ENCODE peak calls at places on chromosome 4, in seven cellular contexts. Z is astrocyte of the spinal cord, W is AG04450, Y is mesenchymal stem cell, G is WERI-Rb-1, N is hepatocyte, E is vagina. K is an unnamed sample.

GRCh38 chr4:185513489-185514181 is 21.7 kb downstream of the PDLIM3 start:
- DNase-seq in N (peak), G (no peak), Z (no peak), Y (peak), W (no peak), E (no peak), K (no peak)

GRCh38 chr4:69025191-69025998 is 70.9 kb upstream of the UGT2B7 start:
- DNase-seq in N (peak), E (no peak), W (no peak), G (peak), Y (peak), Z (no peak), K (peak)

GRCh38 chr4:14264437-14264836 is 636.9 kb upstream of the BOD1L1 start:
- DNase-seq in W (no peak), Z (no peak), G (peak), N (peak), Y (no peak), E (no peak), K (no peak)

GRCh38 chr4:25578431-25578830 is 77.2 kb upstream of the SLC34A2 start:
- DNase-seq in Y (no peak), W (no peak), G (no peak), E (no peak), N (no peak), Z (no peak), K (no peak)

GRCh38 chr4:87632469-87632868 is 17.6 kb upstream of the DMP1 start:
- DNase-seq in Z (peak), Y (peak), N (no peak), G (no peak), E (no peak), W (no peak), K (no peak)

GRCh38 chr4:153211986-153212720 is 7.9 kb downstream of the TRIM2 start:
- DNase-seq in W (no peak), Z (peak), E (no peak), G (no peak), Y (peak), N (peak), K (no peak)

GRCh38 chr4:123418486-123418931 is 21.9 kb downstream of the SPRY1 start:
- DNase-seq in G (no peak), W (peak), Z (peak), N (peak), E (no peak), Y (peak), K (peak)

GRCh38 chr4:87961993-87962791 is 13.3 kb upstream of the SPP1 start:
- DNase-seq in N (peak), E (no peak), Z (peak), Y (peak), G (no peak), W (no peak), K (no peak)

GRCh38 chr4:173752610-173753009 is 222.6 kb upstream of the HAND2 start:
- DNase-seq in W (no peak), N (no peak), G (peak), Z (no peak), Y (no peak), E (no peak), K (peak)

GRCh38 chr4:37826282-37827029 is at the start of gene PGM2:
- DNase-seq in Z (peak), E (no peak), N (peak), W (no peak), G (peak), Y (peak), K (peak)

GRCh38 chr4:158621729-158622128 is 50.0 kb downstream of the C4orf46 start:
- DNase-seq in N (no peak), W (no peak), E (no peak), G (no peak), Y (no peak), Z (no peak), K (no peak)

GRCh38 chr4:30863031-30863430 is 142.9 kb downstream of the PCDH7 start:
- DNase-seq in N (no peak), Z (peak), Y (no peak), E (no peak), W (no peak), G (no peak), K (peak)

GRCh38 chr4:158129649-158130048 is 43.2 kb downstream of the GASK1B start:
- DNase-seq in W (no peak), Z (peak), Y (no peak), G (no peak), N (no peak), E (no peak), K (no peak)

GRCh38 chr4:185309770-185310169 is 86.0 kb downstream of the LRP2BP start:
- DNase-seq in E (no peak), Z (no peak), W (no peak), G (no peak), N (no peak), Y (no peak), K (no peak)

GRCh38 chr4:15654556-15655222 is 468 bp downstream of the FBXL5 start:
- DNase-seq in W (no peak), E (no peak), G (peak), N (peak), Z (peak), Y (peak), K (peak)

GRCh38 chr4:169791064-169791463 is 33.3 kb upstream of the HPF1 start:
- DNase-seq in N (no peak), Z (peak), Y (no peak), G (no peak), W (no peak), E (no peak), K (no peak)

GRCh38 chr4:17276821-17277220 is 235.1 kb downstream of the QDPR start:
- DNase-seq in Z (peak), E (no peak), N (no peak), G (no peak), Y (peak), W (no peak), K (peak)

GRCh38 chr4:9924750-9925149 is 96.5 kb downstream of the SLC2A9 start:
- DNase-seq in W (no peak), Z (no peak), N (no peak), G (peak), E (no peak), Y (no peak), K (no peak)

DNA sequence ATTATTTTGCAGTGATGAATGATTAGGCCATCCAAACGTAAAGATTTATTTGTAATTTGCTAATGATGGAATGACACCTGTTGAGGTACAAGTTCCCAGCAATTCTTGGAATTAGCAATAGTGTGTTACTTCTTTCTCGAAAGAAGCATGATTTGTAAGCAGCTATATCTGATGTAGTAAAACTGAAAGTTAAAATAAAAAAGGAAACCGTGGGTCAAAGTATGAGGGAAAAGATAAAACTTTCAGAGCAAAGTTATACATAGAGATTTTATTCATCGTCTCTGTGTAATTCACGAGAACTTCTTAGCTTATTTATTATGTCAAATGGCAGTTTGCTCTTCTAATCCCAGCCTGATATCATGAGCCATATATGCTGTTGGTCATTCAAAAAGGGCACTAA is 59.0 kb downstream of the NFKB1 start:
- DNase-seq in N (no peak), Y (no peak), Z (no peak), G (no peak), E (no peak), W (no peak), K (no peak)
- H3K4me3 ChIP-seq in N (no peak), Y (no peak), Z (no peak), G (no peak), E (no peak), W (no peak), K (no peak)

GRCh38 chr4:150510176-150510875 is 71.6 kb upstream of the MAB21L2 start:
- DNase-seq in E (no peak), Z (peak), W (peak), G (no peak), Y (peak), N (no peak), K (no peak)
- H3K4me3 ChIP-seq in E (no peak), Z (no peak), W (peak), G (no peak), Y (peak), N (no peak), K (no peak)

DNA sequence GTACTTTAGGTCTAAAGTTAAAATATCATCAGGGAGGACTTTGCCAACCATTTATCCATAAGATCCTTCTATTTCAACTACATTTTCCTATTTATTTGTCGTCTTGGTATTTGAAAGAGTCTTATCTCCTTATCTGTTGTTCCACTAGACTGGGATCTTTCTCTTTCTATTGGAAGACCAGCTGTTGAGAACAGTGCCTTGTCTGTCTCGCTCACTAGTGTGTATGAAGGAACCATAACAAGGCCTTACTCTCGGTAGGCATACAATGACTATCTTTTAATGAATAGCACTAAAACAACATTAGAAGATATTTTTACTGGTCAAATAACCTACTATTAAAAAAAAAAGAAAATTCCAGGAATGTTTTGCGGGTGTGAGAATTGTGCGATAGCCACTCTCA is 164.4 kb downstream of the PDHA2 start:
- DNase-seq in G (no peak), Y (no peak), W (no peak), N (no peak), E (no peak), Z (no peak), K (no peak)
- H3K4me3 ChIP-seq in G (no peak), Y (no peak), W (no peak), N (no peak), E (no peak), Z (no peak), K (no peak)

DNA sequence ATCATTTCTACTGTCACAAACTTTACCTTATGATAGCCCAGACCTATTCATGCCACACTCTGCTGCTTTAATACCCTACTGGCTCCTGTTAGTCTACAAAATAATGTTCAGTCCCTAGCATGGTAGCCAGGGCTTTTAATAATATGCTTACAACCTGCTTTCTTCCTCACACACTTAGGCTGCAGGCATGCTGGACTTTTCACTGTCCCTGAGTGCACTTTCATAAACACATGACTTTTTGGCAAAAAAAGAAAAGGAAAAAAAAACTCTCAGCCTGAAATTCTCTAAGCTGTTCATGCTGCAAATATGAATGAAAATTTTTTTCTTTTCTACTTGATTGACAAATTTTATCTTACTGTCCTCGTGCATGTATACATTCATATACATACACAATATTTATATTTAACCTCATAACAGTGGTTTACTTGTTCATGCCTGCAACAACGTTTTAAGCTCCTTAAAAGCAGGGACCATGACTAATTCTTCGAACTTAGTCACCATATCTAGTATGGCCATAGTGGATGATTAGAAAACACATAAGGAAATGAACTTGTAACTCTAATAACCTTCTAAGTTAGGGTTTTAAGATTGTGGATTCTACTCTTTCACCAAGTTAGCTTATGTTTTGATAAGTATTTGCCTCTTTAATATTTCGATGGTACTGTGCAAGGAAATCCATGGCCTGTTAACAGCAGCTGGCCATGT is 229.5 kb downstream of the SPCS3 start:
- DNase-seq in N (no peak), E (no peak), W (no peak), G (peak), Y (peak), Z (peak), K (no peak)
- H3K4me3 ChIP-seq in N (no peak), E (no peak), W (no peak), G (no peak), Y (peak), Z (no peak), K (no peak)

GRCh38 chr4:76949293-76950051 is at the start of gene SEPTIN11:
- DNase-seq in Z (peak), E (no peak), N (peak), G (peak), W (peak), Y (peak), K (peak)

GRCh38 chr4:76948441-76949292 is 885 bp upstream of the SEPTIN11 start:
- DNase-seq in E (no peak), Y (peak), N (peak), W (no peak), G (peak), Z (peak), K (peak)

GRCh38 chr4:76950052-76950845 is 697 bp downstream of the SEPTIN11 start:
- DNase-seq in W (no peak), G (peak), E (no peak), N (peak), Z (no peak), Y (peak), K (peak)

GRCh38 chr4:76950846-76951321 is 1.3 kb downstream of the SEPTIN11 start:
- DNase-seq in G (peak), W (no peak), Z (peak), E (no peak), Y (peak), N (peak), K (peak)

GRCh38 chr4:76947369-76947768 is 2.2 kb upstream of the SEPTIN11 start:
- DNase-seq in G (no peak), E (no peak), Y (peak), Z (no peak), W (no peak), N (no peak), K (no peak)
- H3K4me3 ChIP-seq in G (no peak), E (no peak), Y (peak), Z (peak), W (peak), N (no peak), K (no peak)

DNA sequence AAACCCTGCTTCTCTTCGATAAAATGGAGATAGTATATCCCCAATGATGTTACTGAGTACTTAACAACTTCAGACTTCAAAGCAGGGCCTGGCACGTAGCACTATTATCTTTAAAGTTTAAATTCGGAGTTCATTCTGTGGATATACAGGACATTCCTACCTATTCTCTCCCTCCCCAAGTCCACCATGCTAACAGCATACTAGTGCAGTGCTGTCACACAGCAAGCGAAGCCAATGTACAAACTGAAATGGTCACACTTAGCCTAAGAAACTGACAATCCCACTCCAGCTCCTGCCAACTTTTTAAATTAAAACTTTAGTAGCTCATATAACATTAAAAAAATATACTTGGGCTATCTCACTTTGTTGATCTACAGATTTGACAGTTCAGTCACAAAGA is 1.2 kb upstream of the DNAJB14 start:
- DNase-seq in G (no peak), Z (no peak), N (no peak), W (no peak), Y (peak), E (no peak), K (peak)
- H3K4me3 ChIP-seq in G (no peak), Z (no peak), N (peak), W (no peak), Y (peak), E (peak), K (peak)

GRCh38 chr4:2866160-2866861 is 22.7 kb downstream of the ADD1 start:
- DNase-seq in Y (no peak), N (no peak), W (no peak), E (no peak), G (peak), Z (no peak), K (no peak)

GRCh38 chr4:2868840-2869487 is 25.3 kb downstream of the ADD1 start:
- DNase-seq in N (no peak), G (no peak), Z (no peak), E (no peak), Y (no peak), W (no peak), K (no peak)

GRCh38 chr4:2866891-2867290 is 23.2 kb downstream of the ADD1 start:
- DNase-seq in G (no peak), E (no peak), Y (peak), Z (peak), N (no peak), W (no peak), K (no peak)

GRCh38 chr4:2869659-2870058 is 26.0 kb downstream of the ADD1 start:
- DNase-seq in E (no peak), Y (no peak), W (no peak), N (no peak), G (peak), Z (no peak), K (no peak)

GRCh38 chr4:2867758-2868491 is 24.3 kb downstream of the ADD1 start:
- DNase-seq in Z (peak), G (peak), N (peak), E (no peak), W (no peak), Y (peak), K (peak)
- H3K4me3 ChIP-seq in Z (no peak), G (peak), N (no peak), E (peak), W (peak), Y (peak), K (peak)

GRCh38 chr4:22427676-22428075 is 88.2 kb downstream of the ADGRA3 start:
- DNase-seq in G (no peak), N (no peak), Z (no peak), Y (no peak), W (no peak), E (no peak), K (no peak)

GRCh38 chr4:22430626-22431025 is 85.2 kb downstream of the ADGRA3 start:
- DNase-seq in Y (no peak), W (no peak), E (no peak), N (no peak), Z (no peak), G (no peak), K (no peak)

GRCh38 chr4:22428441-22428840 is 87.4 kb downstream of the ADGRA3 start:
- DNase-seq in E (no peak), N (no peak), Z (no peak), G (no peak), W (no peak), Y (no peak), K (no peak)
- H3K4me3 ChIP-seq in E (no peak), N (no peak), Z (no peak), G (no peak), W (no peak), Y (no peak), K (no peak)

GRCh38 chr4:108314900-108315589 is 146.3 kb upstream of the LEF1 start:
- DNase-seq in W (no peak), Z (no peak), G (no peak), Y (no peak), N (no peak), E (no peak), K (no peak)
- H3K4me3 ChIP-seq in W (no peak), Z (no peak), G (no peak), Y (no peak), N (no peak), E (no peak), K (no peak)

DNA sequence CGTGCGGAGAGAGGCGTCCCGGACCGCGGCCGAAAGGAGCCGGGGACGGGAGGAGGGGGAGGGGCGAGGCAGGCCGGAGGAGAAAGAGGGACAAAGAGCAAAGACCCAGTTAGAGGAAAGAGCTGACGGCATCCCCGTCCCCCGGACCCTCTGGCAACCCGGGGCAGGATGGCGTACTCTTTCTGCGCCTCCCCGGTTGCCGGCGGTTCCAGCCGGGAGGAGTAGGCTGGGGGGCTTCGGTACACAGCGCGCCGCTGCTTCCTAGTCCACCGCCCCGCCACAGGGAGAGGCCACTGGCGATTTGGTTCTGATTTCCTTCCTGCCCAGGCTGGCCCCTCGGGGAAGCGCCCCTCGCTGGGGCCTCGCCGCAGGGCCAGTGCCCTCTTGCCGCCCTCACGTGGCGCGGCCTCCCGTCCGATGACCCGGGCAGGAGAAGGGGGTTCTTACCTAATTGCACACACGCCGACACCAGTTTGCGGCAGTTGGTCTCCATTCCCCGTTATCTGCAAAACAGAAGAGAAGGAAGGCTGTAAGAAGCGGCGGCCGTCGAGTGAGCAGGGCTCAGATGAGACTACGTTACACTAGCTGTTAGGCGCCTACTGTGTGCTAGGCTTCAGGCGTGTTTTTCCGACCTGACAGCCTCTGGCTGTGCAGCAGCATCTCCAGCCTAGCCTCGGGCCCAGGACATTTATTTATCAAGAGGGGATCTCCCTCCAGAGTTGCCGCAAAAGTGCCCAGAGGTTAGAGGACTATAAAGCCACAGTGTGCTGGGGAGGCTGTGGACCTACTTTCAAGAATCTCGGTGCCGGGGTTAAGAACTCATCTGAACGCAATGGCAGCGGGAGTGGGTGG is 9.9 kb upstream of the PITX2 start:
- DNase-seq in W (no peak), N (no peak), Z (no peak), E (no peak), G (no peak), Y (peak), K (no peak)
- H3K4me3 ChIP-seq in W (peak), N (peak), Z (no peak), E (peak), G (peak), Y (peak), K (peak)